ENCODE peak calls at places on chromosome 21, in seven cellular contexts. S, B, I, M, G, H and K are unnamed samples.

GRCh38 chr21:24852610-24853195 is 754.6 kb downstream of the MRPL39 start:
- DNase-seq in B (no peak), I (no peak), H (no peak), S (no peak), G (no peak), M (no peak), K (peak)

GRCh38 chr21:14753466-14754258 is 207.5 kb upstream of the SAMSN1 start:
- DNase-seq in S (no peak), G (no peak), B (peak), I (no peak), H (no peak), M (no peak), K (no peak)

GRCh38 chr21:26835027-26835713 is 10.0 kb downstream of the ADAMTS1 start:
- DNase-seq in I (no peak), G (no peak), H (no peak), M (no peak), S (no peak), B (no peak), K (peak)

GRCh38 chr21:22189278-22189677 is 1191.1 kb downstream of the NCAM2 start:
- DNase-seq in H (no peak), I (no peak), G (no peak), M (no peak), B (no peak), S (no peak), K (no peak)

GRCh38 chr21:29343517-29343916 is 44.8 kb downstream of the BACH1 start:
- DNase-seq in I (no peak), H (no peak), G (no peak), B (no peak), S (no peak), M (no peak), K (no peak)

GRCh38 chr21:24290151-24290833 is 1317.0 kb downstream of the MRPL39 start:
- DNase-seq in H (no peak), B (no peak), G (no peak), M (no peak), S (no peak), I (no peak), K (no peak)

GRCh38 chr21:37087188-37087587 is 14.1 kb downstream of the TTC3 start:
- DNase-seq in S (no peak), H (no peak), B (no peak), M (no peak), I (no peak), G (no peak), K (no peak)

GRCh38 chr21:10272216-10272615 is 249.2 kb upstream of the TPTE start:
- DNase-seq in S (no peak), B (no peak), M (no peak), G (peak), H (no peak), I (no peak), K (no peak)

GRCh38 chr21:36507397-36508018 is 27.6 kb upstream of the CLDN14 start:
- DNase-seq in S (no peak), G (no peak), B (no peak), M (no peak), I (no peak), H (no peak), K (no peak)

GRCh38 chr21:36929622-36930021 is 36.8 kb downstream of the HLCS start:
- DNase-seq in G (no peak), I (peak), H (no peak), B (no peak), S (no peak), M (no peak), K (peak)

GRCh38 chr21:34812510-34813265 is 143.9 kb downstream of the CLIC6 start:
- DNase-seq in I (no peak), M (no peak), H (peak), B (no peak), S (no peak), G (no peak), K (no peak)

GRCh38 chr21:36150192-36150711 is 6.4 kb upstream of the DOP1B start:
- DNase-seq in M (peak), I (no peak), S (no peak), B (no peak), H (no peak), G (no peak), K (no peak)

GRCh38 chr21:34009193-34009592 is 64.2 kb upstream of the MRPS6 start:
- DNase-seq in I (no peak), S (no peak), M (no peak), H (no peak), G (no peak), B (no peak), K (no peak)

GRCh38 chr21:27024316-27024715 is 57.4 kb upstream of the ADAMTS5 start:
- DNase-seq in M (no peak), I (no peak), G (no peak), S (no peak), B (no peak), H (no peak), K (no peak)

GRCh38 chr21:33229099-33229775 is 501 bp upstream of the IFNAR2 start:
- DNase-seq in S (no peak), G (no peak), M (no peak), H (no peak), B (no peak), I (no peak), K (no peak)

GRCh38 chr21:29064850-29065481 is 8.5 kb downstream of the CCT8 start:
- DNase-seq in G (no peak), B (no peak), H (no peak), S (no peak), I (no peak), M (no peak), K (no peak)

GRCh38 chr21:26965091-26965566 is 1.8 kb downstream of the ADAMTS5 start:
- DNase-seq in I (no peak), S (no peak), M (no peak), G (no peak), B (no peak), H (no peak), K (no peak)

GRCh38 chr21:30268608-30269197 is 14.0 kb downstream of the KRTAP24-1 start:
- DNase-seq in S (no peak), I (no peak), B (no peak), H (no peak), G (no peak), M (no peak), K (no peak)

GRCh38 chr21:18147678-18148077 is 97.0 kb upstream of the CHODL start:
- DNase-seq in I (no peak), S (no peak), H (no peak), M (no peak), G (no peak), B (no peak), K (no peak)

GRCh38 chr21:22536511-22536910 is 1538.3 kb downstream of the NCAM2 start:
- DNase-seq in H (no peak), G (no peak), B (no peak), I (no peak), M (no peak), S (no peak), K (peak)

GRCh38 chr21:26686278-26686677 is 113.2 kb upstream of the CYYR1 start:
- DNase-seq in M (no peak), H (no peak), B (no peak), G (no peak), S (no peak), I (no peak), K (peak)

GRCh38 chr21:17436626-17437111 is 76.2 kb upstream of the CXADR start:
- DNase-seq in B (no peak), H (no peak), I (no peak), S (no peak), G (no peak), M (no peak), K (no peak)

GRCh38 chr21:21806711-21807597 is 808.7 kb downstream of the NCAM2 start:
- DNase-seq in H (no peak), I (no peak), B (no peak), M (no peak), G (no peak), S (no peak), K (no peak)

GRCh38 chr21:34017127-34017961 is 56.0 kb upstream of the MRPS6 start:
- DNase-seq in H (no peak), G (no peak), S (no peak), B (no peak), M (no peak), I (no peak), K (no peak)

GRCh38 chr21:17903929-17904639 is 84.9 kb upstream of the C21orf91 start:
- DNase-seq in H (no peak), I (no peak), B (no peak), M (no peak), G (no peak), S (no peak), K (no peak)

GRCh38 chr21:25385912-25386474 is 221.3 kb downstream of the MRPL39 start:
- DNase-seq in G (no peak), S (no peak), B (no peak), M (no peak), H (peak), I (peak), K (peak)

GRCh38 chr21:39204134-39204533 is 20.9 kb upstream of the PSMG1 start:
- DNase-seq in S (no peak), G (no peak), M (no peak), H (no peak), B (no peak), I (no peak), K (no peak)
- TF ChIP-seq CTCF in S (no peak), G (peak), M (peak), H (no peak), B (peak), I (no peak), K (no peak)

GRCh38 chr21:42049578-42050430 is 21.3 kb upstream of the UMODL1 start:
- DNase-seq in I (no peak), H (no peak), M (no peak), S (no peak), G (no peak), B (no peak), K (no peak)
- H3K27ac ChIP-seq in I (no peak), H (no peak), M (no peak), S (peak), G (no peak), B (no peak), K (no peak)

DNA sequence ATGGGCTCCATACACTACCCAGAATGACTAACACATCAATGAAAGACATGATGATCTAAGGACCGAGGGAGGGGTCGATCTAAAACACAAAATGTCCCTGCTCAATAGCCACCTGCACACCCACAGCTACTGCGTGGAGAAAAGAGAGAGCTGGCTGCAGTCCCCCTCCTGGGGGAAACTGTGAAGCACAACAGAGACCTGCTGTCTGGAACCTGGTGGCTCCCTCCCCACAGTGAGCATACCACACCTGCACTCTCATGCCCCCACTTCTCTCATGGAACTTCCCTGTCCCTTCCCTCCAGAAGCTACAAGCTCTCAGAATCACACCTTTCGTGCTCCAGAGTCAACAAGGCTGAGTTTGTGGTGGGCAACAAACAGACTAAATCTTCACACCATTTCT is 130.1 kb upstream of the ERG start:
- DNase-seq in I (no peak), M (no peak), B (no peak), G (no peak), S (no peak), H (no peak), K (no peak)
- TF ChIP-seq CTCF in I (no peak), M (no peak), B (no peak), G (no peak), S (no peak), H (no peak), K (no peak)

GRCh38 chr21:43812957-43813730 is 23.8 kb downstream of the RRP1 start:
- DNase-seq in B (no peak), M (no peak), I (peak), S (no peak), G (no peak), H (no peak), K (no peak)
- H3K27ac ChIP-seq in B (no peak), M (no peak), I (no peak), S (no peak), G (no peak), H (no peak), K (peak)

GRCh38 chr21:31985398-31985797 is 112.6 kb downstream of the HUNK start:
- DNase-seq in H (no peak), G (no peak), B (no peak), M (no peak), I (no peak), S (no peak), K (no peak)
- TF ChIP-seq CTCF in H (no peak), G (no peak), B (no peak), M (no peak), I (no peak), S (no peak), K (no peak)

GRCh38 chr21:45892156-45892919 is 89.2 kb upstream of the COL6A1 start:
- DNase-seq in M (peak), G (peak), I (peak), H (no peak), S (no peak), B (peak), K (no peak)
- H3K27ac ChIP-seq in M (no peak), G (no peak), I (no peak), H (no peak), S (no peak), B (no peak), K (no peak)